ENCODE peak calls at places on chromosomes 12 and 14, in seven cellular contexts. Z is EL; P is BJ; M is naive B cell; L is activated naive CD4-positive, alpha-beta T cell; K is D341Med; R is HFFc6. D is an unnamed sample.

GRCh38 chr12:49534806-49535278 is 4.0 kb upstream of the KCNH3 start:
- DNase-seq in Z (no peak), K (no peak), P (no peak), M (no peak), L (no peak), R (no peak), D (no peak)

GRCh38 chr12:16352481-16352880 is 5.0 kb downstream of the MGST1 start:
- DNase-seq in K (no peak), M (no peak), P (no peak), L (no peak), R (peak), Z (peak), D (no peak)

GRCh38 chr12:57135487-57135886 is 7.2 kb downstream of the LRP1 start:
- DNase-seq in M (no peak), P (no peak), L (no peak), R (no peak), Z (peak), K (no peak), D (no peak)

GRCh38 chr12:122001379-122002209 is 20.1 kb upstream of the BCL7A start:
- DNase-seq in R (no peak), Z (no peak), P (no peak), L (no peak), M (no peak), K (peak), D (no peak)

GRCh38 chr12:78970041-78970440 is 105.5 kb downstream of the SYT1 start:
- DNase-seq in K (no peak), Z (peak), L (no peak), M (no peak), P (no peak), R (no peak), D (no peak)

GRCh38 chr14:74583689-74584434 is 28.2 kb downstream of the LTBP2 start:
- DNase-seq in P (no peak), L (no peak), R (peak), M (no peak), K (no peak), Z (peak), D (no peak)

GRCh38 chr12:104750061-104750460 is 208.0 kb downstream of the SLC41A2 start:
- DNase-seq in P (peak), L (no peak), K (no peak), Z (peak), R (peak), M (peak), D (no peak)

GRCh38 chr12:90871697-90872096 is 83.3 kb downstream of the CCER1 start:
- DNase-seq in R (no peak), L (no peak), K (no peak), Z (no peak), P (no peak), M (no peak), D (no peak)

GRCh38 chr14:32403688-32404087 is 74.6 kb downstream of the AKAP6 start:
- DNase-seq in R (no peak), M (no peak), Z (peak), P (no peak), L (no peak), K (no peak), D (no peak)

GRCh38 chr12:104303538-104304151 is at the start of gene EID3:
- DNase-seq in M (peak), K (no peak), R (peak), Z (peak), P (no peak), L (peak), D (peak)

D was measured in cerebellar nuclear complex.